ENCODE peak calls at places on chromosomes 4 and X, in five cellular contexts. One of them, this sample, is unnamed.

GRCh38 chr4:89411539-89411938 is 103.9 kb upstream of the GPRIN3 start:
- DNase-seq in activated CD8-positive, alpha-beta memory T cell treated with anti-CD3 and anti-CD28 coated beads for 1 hour: no peak
- DNase-seq in activated CD4-positive, alpha-beta T cell treated with anti-CD3 and anti-CD28 coated beads, Interleukin-2, amount 50 U/mL, for 48 hours: no peak
- DNase-seq in AG04449: no peak
- DNase-seq in NCI-H1417: no peak
- DNase-seq in this sample: no peak

GRCh38 chrX:115690554-115691216 is 129.7 kb downstream of the PLS3 start:
- DNase-seq in activated CD8-positive, alpha-beta memory T cell treated with anti-CD3 and anti-CD28 coated beads for 1 hour: no peak
- DNase-seq in activated CD4-positive, alpha-beta T cell treated with anti-CD3 and anti-CD28 coated beads, Interleukin-2, amount 50 U/mL, for 48 hours: peak; percentile 31
- DNase-seq in AG04449: no peak
- DNase-seq in NCI-H1417: peak; percentile 89
- DNase-seq in this sample: peak; percentile 7

GRCh38 chrX:21524008-21524407 is 134.1 kb downstream of the KLHL34 start:
- DNase-seq in activated CD8-positive, alpha-beta memory T cell treated with anti-CD3 and anti-CD28 coated beads for 1 hour: no peak
- DNase-seq in activated CD4-positive, alpha-beta T cell treated with anti-CD3 and anti-CD28 coated beads, Interleukin-2, amount 50 U/mL, for 48 hours: no peak
- DNase-seq in AG04449: no peak
- DNase-seq in NCI-H1417: no peak
- DNase-seq in this sample: no peak

GRCh38 chr4:80011636-80012236 is 61.3 kb downstream of the ANTXR2 start:
- DNase-seq in activated CD8-positive, alpha-beta memory T cell treated with anti-CD3 and anti-CD28 coated beads for 1 hour: no peak
- DNase-seq in activated CD4-positive, alpha-beta T cell treated with anti-CD3 and anti-CD28 coated beads, Interleukin-2, amount 50 U/mL, for 48 hours: no peak
- DNase-seq in AG04449: peak; percentile 58
- DNase-seq in NCI-H1417: no peak
- DNase-seq in this sample: no peak

GRCh38 chr4:14857986-14858385 is 144.3 kb upstream of the CPEB2 start:
- DNase-seq in activated CD8-positive, alpha-beta memory T cell treated with anti-CD3 and anti-CD28 coated beads for 1 hour: no peak
- DNase-seq in activated CD4-positive, alpha-beta T cell treated with anti-CD3 and anti-CD28 coated beads, Interleukin-2, amount 50 U/mL, for 48 hours: no peak
- DNase-seq in AG04449: no peak
- DNase-seq in NCI-H1417: no peak
- DNase-seq in this sample: no peak

GRCh38 chr4:135267148-135267878 is 1065.7 kb upstream of the PABPC4L start:
- DNase-seq in activated CD8-positive, alpha-beta memory T cell treated with anti-CD3 and anti-CD28 coated beads for 1 hour: no peak
- DNase-seq in activated CD4-positive, alpha-beta T cell treated with anti-CD3 and anti-CD28 coated beads, Interleukin-2, amount 50 U/mL, for 48 hours: no peak
- DNase-seq in AG04449: no peak
- DNase-seq in NCI-H1417: no peak
- DNase-seq in this sample: no peak

GRCh38 chrX:46713672-46714487 is 45.0 kb downstream of the SLC9A7 start:
- DNase-seq in activated CD8-positive, alpha-beta memory T cell treated with anti-CD3 and anti-CD28 coated beads for 1 hour: no peak
- DNase-seq in activated CD4-positive, alpha-beta T cell treated with anti-CD3 and anti-CD28 coated beads, Interleukin-2, amount 50 U/mL, for 48 hours: no peak
- DNase-seq in AG04449: no peak
- DNase-seq in NCI-H1417: no peak
- DNase-seq in this sample: no peak

GRCh38 chrX:63740382-63740781 is 44.6 kb downstream of the ARHGEF9 start:
- DNase-seq in activated CD8-positive, alpha-beta memory T cell treated with anti-CD3 and anti-CD28 coated beads for 1 hour: no peak
- DNase-seq in activated CD4-positive, alpha-beta T cell treated with anti-CD3 and anti-CD28 coated beads, Interleukin-2, amount 50 U/mL, for 48 hours: no peak
- DNase-seq in AG04449: no peak
- DNase-seq in NCI-H1417: no peak
- DNase-seq in this sample: no peak

GRCh38 chr4:77800483-77801259 is 18.5 kb downstream of the CNOT6L start:
- DNase-seq in activated CD8-positive, alpha-beta memory T cell treated with anti-CD3 and anti-CD28 coated beads for 1 hour: no peak
- DNase-seq in activated CD4-positive, alpha-beta T cell treated with anti-CD3 and anti-CD28 coated beads, Interleukin-2, amount 50 U/mL, for 48 hours: no peak
- DNase-seq in AG04449: no peak
- DNase-seq in NCI-H1417: no peak
- DNase-seq in this sample: no peak

GRCh38 chrX:20237864-20238263 is 28.8 kb downstream of the RPS6KA3 start:
- DNase-seq in activated CD8-positive, alpha-beta memory T cell treated with anti-CD3 and anti-CD28 coated beads for 1 hour: no peak
- DNase-seq in activated CD4-positive, alpha-beta T cell treated with anti-CD3 and anti-CD28 coated beads, Interleukin-2, amount 50 U/mL, for 48 hours: no peak
- DNase-seq in AG04449: no peak
- DNase-seq in NCI-H1417: no peak
- DNase-seq in this sample: no peak

GRCh38 chr4:188439641-188440311 is 300.5 kb downstream of the TRIML1 start:
- DNase-seq in activated CD8-positive, alpha-beta memory T cell treated with anti-CD3 and anti-CD28 coated beads for 1 hour: no peak
- DNase-seq in activated CD4-positive, alpha-beta T cell treated with anti-CD3 and anti-CD28 coated beads, Interleukin-2, amount 50 U/mL, for 48 hours: no peak
- DNase-seq in AG04449: no peak
- DNase-seq in NCI-H1417: peak; percentile 78
- DNase-seq in this sample: no peak

GRCh38 chr4:158670975-158671664 is 567 bp downstream of the C4orf46 start:
- DNase-seq in activated CD8-positive, alpha-beta memory T cell treated with anti-CD3 and anti-CD28 coated beads for 1 hour: peak; percentile 19
- DNase-seq in activated CD4-positive, alpha-beta T cell treated with anti-CD3 and anti-CD28 coated beads, Interleukin-2, amount 50 U/mL, for 48 hours: peak; percentile 73
- DNase-seq in AG04449: peak; percentile 14
- DNase-seq in NCI-H1417: peak; percentile 87
- DNase-seq in this sample: peak; percentile 68

GRCh38 chr4:98645527-98645926 is 12.9 kb downstream of the TSPAN5 start:
- DNase-seq in activated CD8-positive, alpha-beta memory T cell treated with anti-CD3 and anti-CD28 coated beads for 1 hour: no peak
- DNase-seq in activated CD4-positive, alpha-beta T cell treated with anti-CD3 and anti-CD28 coated beads, Interleukin-2, amount 50 U/mL, for 48 hours: no peak
- DNase-seq in AG04449: no peak
- DNase-seq in NCI-H1417: no peak
- DNase-seq in this sample: no peak

GRCh38 chr4:173121044-173121685 is 47.4 kb upstream of the GALNT7 start:
- DNase-seq in activated CD8-positive, alpha-beta memory T cell treated with anti-CD3 and anti-CD28 coated beads for 1 hour: no peak
- DNase-seq in activated CD4-positive, alpha-beta T cell treated with anti-CD3 and anti-CD28 coated beads, Interleukin-2, amount 50 U/mL, for 48 hours: no peak
- DNase-seq in AG04449: peak; percentile 9
- DNase-seq in NCI-H1417: peak; percentile 33
- DNase-seq in this sample: no peak

GRCh38 chr4:100497729-100498250 is 20.0 kb downstream of the EMCN start:
- DNase-seq in activated CD8-positive, alpha-beta memory T cell treated with anti-CD3 and anti-CD28 coated beads for 1 hour: no peak
- DNase-seq in activated CD4-positive, alpha-beta T cell treated with anti-CD3 and anti-CD28 coated beads, Interleukin-2, amount 50 U/mL, for 48 hours: no peak
- DNase-seq in AG04449: no peak
- DNase-seq in NCI-H1417: no peak
- DNase-seq in this sample: no peak

GRCh38 chr4:165944900-165945299 is 71.9 kb downstream of the TLL1 start:
- DNase-seq in activated CD8-positive, alpha-beta memory T cell treated with anti-CD3 and anti-CD28 coated beads for 1 hour: no peak
- DNase-seq in activated CD4-positive, alpha-beta T cell treated with anti-CD3 and anti-CD28 coated beads, Interleukin-2, amount 50 U/mL, for 48 hours: no peak
- DNase-seq in AG04449: no peak
- DNase-seq in NCI-H1417: no peak
- DNase-seq in this sample: no peak

GRCh38 chrX:55132416-55132815 is 43.6 kb downstream of the PAGE2 start:
- DNase-seq in activated CD8-positive, alpha-beta memory T cell treated with anti-CD3 and anti-CD28 coated beads for 1 hour: no peak
- DNase-seq in activated CD4-positive, alpha-beta T cell treated with anti-CD3 and anti-CD28 coated beads, Interleukin-2, amount 50 U/mL, for 48 hours: no peak
- DNase-seq in AG04449: no peak
- DNase-seq in NCI-H1417: no peak
- DNase-seq in this sample: no peak

GRCh38 chr4:139403457-139403856 is 50.5 kb upstream of the RAB33B start:
- DNase-seq in activated CD8-positive, alpha-beta memory T cell treated with anti-CD3 and anti-CD28 coated beads for 1 hour: no peak
- DNase-seq in activated CD4-positive, alpha-beta T cell treated with anti-CD3 and anti-CD28 coated beads, Interleukin-2, amount 50 U/mL, for 48 hours: no peak
- DNase-seq in AG04449: no peak
- DNase-seq in NCI-H1417: peak; percentile 32
- DNase-seq in this sample: no peak

GRCh38 chr4:8916251-8916913 is 44.7 kb upstream of the HMX1 start:
- DNase-seq in activated CD8-positive, alpha-beta memory T cell treated with anti-CD3 and anti-CD28 coated beads for 1 hour: no peak
- DNase-seq in activated CD4-positive, alpha-beta T cell treated with anti-CD3 and anti-CD28 coated beads, Interleukin-2, amount 50 U/mL, for 48 hours: no peak
- DNase-seq in AG04449: no peak
- DNase-seq in NCI-H1417: no peak
- DNase-seq in this sample: no peak

GRCh38 chr4:111475001-111475400 is 670.3 kb upstream of the FAM241A start:
- DNase-seq in activated CD8-positive, alpha-beta memory T cell treated with anti-CD3 and anti-CD28 coated beads for 1 hour: no peak
- DNase-seq in activated CD4-positive, alpha-beta T cell treated with anti-CD3 and anti-CD28 coated beads, Interleukin-2, amount 50 U/mL, for 48 hours: no peak
- DNase-seq in AG04449: no peak
- DNase-seq in NCI-H1417: peak; percentile 63
- DNase-seq in this sample: no peak

GRCh38 chr4:113502476-113502875 is 259.1 kb downstream of the CAMK2D start:
- DNase-seq in activated CD8-positive, alpha-beta memory T cell treated with anti-CD3 and anti-CD28 coated beads for 1 hour: no peak
- DNase-seq in activated CD4-positive, alpha-beta T cell treated with anti-CD3 and anti-CD28 coated beads, Interleukin-2, amount 50 U/mL, for 48 hours: no peak
- DNase-seq in AG04449: no peak
- DNase-seq in NCI-H1417: no peak
- DNase-seq in this sample: no peak

GRCh38 chr4:64432674-64433073 is 23.4 kb upstream of the TECRL start:
- DNase-seq in activated CD8-positive, alpha-beta memory T cell treated with anti-CD3 and anti-CD28 coated beads for 1 hour: no peak
- DNase-seq in activated CD4-positive, alpha-beta T cell treated with anti-CD3 and anti-CD28 coated beads, Interleukin-2, amount 50 U/mL, for 48 hours: no peak
- DNase-seq in AG04449: no peak
- DNase-seq in NCI-H1417: no peak
- DNase-seq in this sample: no peak

GRCh38 chrX:30822719-30823118 is 66.3 kb downstream of the TAB3 start:
- DNase-seq in activated CD8-positive, alpha-beta memory T cell treated with anti-CD3 and anti-CD28 coated beads for 1 hour: no peak
- DNase-seq in activated CD4-positive, alpha-beta T cell treated with anti-CD3 and anti-CD28 coated beads, Interleukin-2, amount 50 U/mL, for 48 hours: no peak
- DNase-seq in AG04449: no peak
- DNase-seq in NCI-H1417: no peak
- DNase-seq in this sample: no peak

GRCh38 chr4:40309250-40309774 is 25.8 kb upstream of the CHRNA9 start:
- DNase-seq in activated CD8-positive, alpha-beta memory T cell treated with anti-CD3 and anti-CD28 coated beads for 1 hour: peak; percentile 89
- DNase-seq in activated CD4-positive, alpha-beta T cell treated with anti-CD3 and anti-CD28 coated beads, Interleukin-2, amount 50 U/mL, for 48 hours: peak; percentile 97
- DNase-seq in AG04449: no peak
- DNase-seq in NCI-H1417: no peak
- DNase-seq in this sample: peak; percentile 89